ENCODE peak calls at places on chromosome 22, in five cellular contexts. U is ovary; X is spleen; W is fibroblast of lung; V is naive thymus-derived CD4-positive, alpha-beta T cell. L is an unnamed sample.

GRCh38 chr22:48622891-48623545 is 1204.7 kb downstream of the BRD1 start:
- DNase-seq in V (no peak), W (no peak), U (no peak), X (no peak), L (peak)

GRCh38 chr22:22120160-22120559 is 124.4 kb upstream of the VPREB1 start:
- DNase-seq in W (no peak), U (no peak), V (no peak), X (no peak), L (no peak)

GRCh38 chr22:39518124-39518786 is 2.1 kb upstream of the ATF4 start:
- DNase-seq in V (no peak), U (no peak), X (no peak), W (no peak), L (no peak)

GRCh38 chr22:40033586-40034380 is 39.0 kb downstream of the FAM83F start:
- DNase-seq in X (peak), V (no peak), U (no peak), W (no peak), L (no peak)

GRCh38 chr22:38236786-38237185 is 35.0 kb downstream of the MAFF start:
- DNase-seq in W (no peak), U (no peak), V (no peak), X (no peak), L (no peak)

GRCh38 chr22:39658806-39659463 is 88.4 kb downstream of the CACNA1I start:
- DNase-seq in U (no peak), X (no peak), W (no peak), V (no peak), L (no peak)

GRCh38 chr22:32795214-32795596 is 6.3 kb upstream of the TIMP3 start:
- DNase-seq in W (no peak), U (no peak), X (no peak), V (no peak), L (no peak)

GRCh38 chr22:23144926-23145906 is at the start of gene RAB36:
- DNase-seq in U (peak), V (peak), W (peak), X (peak), L (peak)

GRCh38 chr22:40641269-40641668 is 4.8 kb upstream of the MRTFA start:
- DNase-seq in V (no peak), W (no peak), X (no peak), U (no peak), L (no peak)

GRCh38 chr22:49042066-49042465 is 785.6 kb downstream of the BRD1 start:
- DNase-seq in X (no peak), U (no peak), V (no peak), W (no peak), L (no peak)

GRCh38 chr22:38613588-38613987 is 42.6 kb downstream of the FAM227A start:
- DNase-seq in V (no peak), U (no peak), X (no peak), W (no peak), L (no peak)

DNA sequence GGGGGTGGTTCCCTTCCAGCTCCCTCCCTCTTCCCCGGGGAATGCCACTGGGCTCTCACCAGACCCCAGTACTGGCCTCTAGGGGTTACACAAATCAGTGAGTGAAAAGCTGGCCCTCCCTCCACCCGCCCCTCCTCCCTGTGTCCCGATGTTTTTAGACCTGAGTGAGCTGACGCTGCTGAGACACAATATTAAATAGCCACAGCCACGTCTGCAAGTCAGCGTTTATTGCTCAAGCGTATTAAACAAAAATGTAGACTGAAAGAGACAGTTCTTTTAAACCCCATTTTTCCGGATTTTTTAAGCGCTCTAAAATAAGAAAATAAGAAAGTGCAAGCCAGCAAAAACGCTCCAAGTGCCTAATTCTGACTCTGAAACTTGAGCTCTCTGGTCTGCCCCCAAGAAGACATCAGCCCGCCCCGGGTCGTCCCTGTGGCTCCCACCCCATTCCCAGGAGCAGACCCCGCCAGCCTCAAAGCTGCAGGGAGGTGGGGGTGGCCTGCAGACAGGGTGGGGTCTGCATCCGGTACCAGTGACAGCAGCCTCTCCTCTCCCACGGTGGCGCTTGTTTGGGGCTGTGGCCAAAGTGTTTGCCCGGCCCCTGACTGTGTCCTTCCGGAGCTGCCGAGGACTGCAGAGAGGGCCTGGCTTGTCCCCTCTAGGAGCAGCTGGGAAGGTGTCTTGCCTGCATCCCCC is 1.2 kb upstream of the TTLL8 start:
- DNase-seq in X (no peak), V (no peak), W (peak), U (no peak), L (peak)
- H3K4me3 ChIP-seq in X (no peak), V (no peak), W (no peak), U (no peak), L (peak)

GRCh38 chr22:19765477-19766234 is 5.1 kb downstream of the TBX1 start:
- DNase-seq in U (no peak), X (no peak), W (no peak), V (no peak), L (peak)

GRCh38 chr22:19769393-19769715 is 8.8 kb downstream of the TBX1 start:
- DNase-seq in X (peak), U (no peak), W (no peak), V (no peak), L (no peak)

GRCh38 chr22:19766235-19766505 is 5.6 kb downstream of the TBX1 start:
- DNase-seq in W (no peak), X (no peak), V (no peak), U (no peak), L (peak)

GRCh38 chr22:19766506-19767426 is 6.2 kb downstream of the TBX1 start:
- DNase-seq in W (no peak), U (no peak), X (peak), V (no peak), L (peak)

GRCh38 chr22:19767427-19768380 is 7.1 kb downstream of the TBX1 start:
- DNase-seq in V (no peak), W (no peak), U (no peak), X (peak), L (peak)
- H3K4me3 ChIP-seq in V (no peak), W (no peak), U (no peak), X (peak), L (peak)

GRCh38 chr22:29798318-29798717 is 31.1 kb downstream of the UQCR10 start:
- DNase-seq in W (no peak), V (no peak), U (no peak), X (no peak), L (no peak)
- H3K4me3 ChIP-seq in W (no peak), V (no peak), U (no peak), X (no peak), L (no peak)

GRCh38 chr22:50468626-50469025 is 6.2 kb downstream of the SBF1 start:
- DNase-seq in X (no peak), U (no peak), W (no peak), V (no peak), L (no peak)
- H3K4me3 ChIP-seq in X (no peak), U (no peak), W (no peak), V (peak), L (no peak)

DNA sequence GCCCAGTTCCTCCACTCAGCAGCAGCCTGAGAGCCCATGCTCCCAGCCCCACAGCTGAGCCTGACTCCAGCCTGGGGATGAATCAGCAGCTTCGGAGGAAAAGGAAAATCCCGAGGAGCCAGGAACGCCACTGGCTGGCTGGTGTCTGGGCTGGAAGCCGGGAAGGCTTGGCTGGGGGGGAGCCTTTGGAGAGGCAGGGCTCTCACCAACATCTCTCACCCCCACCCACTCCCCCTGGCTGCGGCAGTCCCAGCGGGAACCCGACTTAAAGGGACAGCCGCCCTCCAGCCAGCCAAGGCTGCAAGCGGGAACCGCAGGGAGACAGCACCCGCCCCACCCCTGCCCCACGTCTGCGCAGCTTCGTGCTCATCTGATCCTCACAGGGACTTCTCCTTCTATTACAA is 28.4 kb downstream of the KIAA0930 start:
- DNase-seq in U (peak), X (peak), W (peak), V (no peak), L (peak)
- H3K4me3 ChIP-seq in U (peak), X (no peak), W (peak), V (no peak), L (no peak)

GRCh38 chr22:20115691-20116375 is at the start of gene RANBP1:
- DNase-seq in X (peak), W (no peak), U (no peak), V (no peak), L (peak)
- H3K4me3 ChIP-seq in X (peak), W (peak), U (peak), V (peak), L (peak)

GRCh38 chr22:26479792-26480610 is 3.6 kb downstream of the HPS4 start:
- DNase-seq in X (no peak), V (no peak), W (no peak), U (no peak), L (no peak)
- H3K4me3 ChIP-seq in X (peak), V (peak), W (no peak), U (no peak), L (no peak)

GRCh38 chr22:17476838-17477237 is 86.5 kb upstream of the SLC25A18 start:
- DNase-seq in V (no peak), U (no peak), W (peak), X (no peak), L (no peak)
- H3K4me3 ChIP-seq in V (no peak), U (no peak), W (no peak), X (no peak), L (no peak)

GRCh38 chr22:41842996-41843970 is 10.4 kb downstream of the SREBF2 start:
- DNase-seq in V (no peak), W (no peak), X (no peak), U (no peak), L (no peak)
- H3K4me3 ChIP-seq in V (no peak), W (no peak), X (no peak), U (no peak), L (no peak)